ENCODE peak calls at places on chromosomes 5 and 9, in four cellular contexts. F is K562, H is HepG2, Y is GM12878. G is an unnamed sample.

GRCh38 chr9:127661342-127661741 is 45.4 kb upstream of the CFAP157 start:
- DNase-seq in F (no peak), H (no peak), Y (no peak), G (no peak)

GRCh38 chr5:130034872-130035271 is 130.6 kb downstream of the CHSY3 start:
- DNase-seq in F (no peak), H (no peak), Y (no peak), G (no peak)

GRCh38 chr5:115435065-115435775 is 109.4 kb downstream of the FEM1C start:
- DNase-seq in F (no peak), H (no peak), Y (no peak), G (no peak)

GRCh38 chr5:33470544-33470943 is 29.8 kb downstream of the TARS1 start:
- DNase-seq in F (no peak), H (peak), Y (no peak), G (no peak)

GRCh38 chr5:82165740-82166530 is 112.2 kb downstream of the RPS23 start:
- DNase-seq in F (peak), H (peak), Y (peak), G (peak)

GRCh38 chr9:121494192-121494591 is 5.5 kb downstream of the GGTA1 start:
- DNase-seq in F (no peak), H (no peak), Y (no peak), G (no peak)

GRCh38 chr5:138448070-138448469 is 9.2 kb downstream of the REEP2 start:
- DNase-seq in F (no peak), H (no peak), Y (no peak), G (no peak)

GRCh38 chr5:98569288-98569687 is 204.2 kb upstream of the RGMB start:
- DNase-seq in F (no peak), H (no peak), Y (no peak), G (no peak)

GRCh38 chr9:124880501-124880900 is 18.6 kb downstream of the ARPC5L start:
- DNase-seq in F (no peak), H (no peak), Y (no peak), G (no peak)

GRCh38 chr5:3307982-3308621 is 287.5 kb upstream of the IRX1 start:
- DNase-seq in F (no peak), H (no peak), Y (no peak), G (no peak)

GRCh38 chr9:94718936-94719335 is 7.6 kb upstream of the AOPEP start:
- DNase-seq in F (no peak), H (no peak), Y (no peak), G (no peak)

GRCh38 chr9:22238809-22239684 is 207.6 kb upstream of the DMRTA1 start:
- DNase-seq in F (no peak), H (peak), Y (no peak), G (peak)

GRCh38 chr9:17744786-17745185 is 165.9 kb downstream of the SH3GL2 start:
- DNase-seq in F (no peak), H (no peak), Y (no peak), G (peak)

GRCh38 chr9:105026451-105026850 is 98.5 kb upstream of the ABCA1 start:
- DNase-seq in F (no peak), H (no peak), Y (no peak), G (no peak)

GRCh38 chr5:57824047-57824446 is 341.4 kb upstream of the ACTBL2 start:
- DNase-seq in F (no peak), H (no peak), Y (no peak), G (no peak)

GRCh38 chr9:129803679-129804065 is 688 bp downstream of the TOR1B start:
- DNase-seq in F (peak), H (no peak), Y (no peak), G (peak)

GRCh38 chr5:179113945-179114641 is 53.9 kb downstream of the ZNF354C start:
- DNase-seq in F (no peak), H (no peak), Y (no peak), G (no peak)

GRCh38 chr9:88433583-88434240 is 45.5 kb downstream of the SPIN1 start:
- DNase-seq in F (no peak), H (no peak), Y (no peak), G (no peak)

DNA sequence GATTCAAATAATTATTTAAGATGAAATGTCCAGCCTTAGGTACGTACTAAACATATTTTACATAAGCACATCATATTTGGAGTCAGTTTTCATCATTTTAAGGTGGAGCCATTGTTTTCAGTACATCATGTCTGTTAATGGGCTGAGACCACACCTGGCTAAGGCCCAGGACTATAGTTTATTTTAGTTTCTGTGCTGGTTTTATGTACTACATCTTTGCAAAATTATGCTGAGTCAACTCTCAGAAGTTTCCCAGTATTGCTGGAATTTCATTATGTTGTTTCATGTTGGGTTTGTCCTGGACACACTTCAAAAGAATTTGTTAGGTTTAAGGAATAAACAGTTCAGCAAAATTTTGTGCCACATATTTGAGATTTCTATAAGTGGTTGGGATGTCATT is 171.2 kb downstream of the CCDC171 start:
- DNase-seq in F (no peak), H (no peak), Y (no peak), G (no peak)
- TF ChIP-seq BHLHE40 in F (no peak), H (no peak), Y (no peak), G (no peak)

GRCh38 chr5:109529520-109529919 is 119.7 kb upstream of the PJA2 start:
- DNase-seq in F (no peak), H (no peak), Y (no peak), G (no peak)

GRCh38 chr5:109529987-109530386 is 120.2 kb upstream of the PJA2 start:
- DNase-seq in F (no peak), H (no peak), Y (no peak), G (no peak)

GRCh38 chr5:109531262-109531661 is 121.5 kb upstream of the PJA2 start:
- DNase-seq in F (no peak), H (no peak), Y (no peak), G (no peak)

GRCh38 chr5:109532773-109533364 is 123.1 kb upstream of the PJA2 start:
- DNase-seq in F (no peak), H (no peak), Y (no peak), G (no peak)

GRCh38 chr5:109533847-109534272 is 124.1 kb upstream of the PJA2 start:
- DNase-seq in F (no peak), H (no peak), Y (no peak), G (no peak)
- TF ChIP-seq SP1 in F (no peak), H (no peak), Y (no peak), G (no peak)

DNA sequence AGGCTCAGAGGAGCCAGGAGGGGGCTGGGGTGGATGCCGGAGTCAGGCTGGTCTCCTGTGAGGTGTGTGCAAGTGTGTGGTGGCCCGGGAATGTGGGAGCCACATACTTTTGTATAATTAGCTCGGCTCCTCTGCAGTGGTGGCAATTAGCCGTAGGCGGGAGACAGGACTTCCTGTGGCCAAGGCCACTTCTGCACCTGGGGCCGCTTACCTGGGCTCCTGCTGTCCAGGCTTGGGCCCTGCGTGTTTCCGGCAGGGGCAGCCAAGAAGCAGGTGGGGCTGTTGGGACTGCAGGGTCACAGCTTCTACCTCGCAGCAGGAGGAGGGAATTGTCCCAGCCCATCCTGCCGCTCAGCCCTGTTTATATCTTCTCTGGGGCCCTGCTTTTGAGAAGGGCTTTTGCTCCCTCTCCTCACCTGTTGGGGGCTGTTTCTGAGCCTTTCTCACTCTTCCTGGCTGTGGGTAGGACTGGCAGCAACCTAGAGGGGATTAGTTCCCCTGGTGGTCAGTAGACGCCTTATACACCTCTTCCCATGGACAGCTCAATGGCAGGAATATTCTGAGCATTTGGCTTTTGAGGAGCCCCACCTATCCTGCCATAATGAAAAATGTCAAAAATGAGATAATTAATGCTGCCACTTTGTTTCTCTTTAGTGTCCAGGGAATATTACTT is 145.4 kb upstream of the PITX1 start:
- DNase-seq in F (no peak), H (peak), Y (no peak), G (no peak)
- TF ChIP-seq BHLHE40 in F (no peak), H (no peak), Y (no peak), G (no peak)

GRCh38 chr5:143652104-143652700 is 159.8 kb upstream of the HMHB1 start:
- DNase-seq in F (no peak), H (no peak), Y (no peak), G (no peak)
- TF ChIP-seq SP1 in F (no peak), H (no peak), Y (no peak), G (no peak)

GRCh38 chr5:94469889-94470288 is 148.5 kb downstream of the KIAA0825 start:
- DNase-seq in F (no peak), H (no peak), Y (no peak), G (peak)
- TF ChIP-seq BHLHE40 in F (no peak), H (no peak), Y (no peak), G (no peak)

GRCh38 chr5:102048940-102049339 is 247.1 kb downstream of the SLCO4C1 start:
- DNase-seq in F (no peak), H (no peak), Y (no peak), G (no peak)
- TF ChIP-seq SP1 in F (no peak), H (no peak), Y (no peak), G (no peak)

DNA sequence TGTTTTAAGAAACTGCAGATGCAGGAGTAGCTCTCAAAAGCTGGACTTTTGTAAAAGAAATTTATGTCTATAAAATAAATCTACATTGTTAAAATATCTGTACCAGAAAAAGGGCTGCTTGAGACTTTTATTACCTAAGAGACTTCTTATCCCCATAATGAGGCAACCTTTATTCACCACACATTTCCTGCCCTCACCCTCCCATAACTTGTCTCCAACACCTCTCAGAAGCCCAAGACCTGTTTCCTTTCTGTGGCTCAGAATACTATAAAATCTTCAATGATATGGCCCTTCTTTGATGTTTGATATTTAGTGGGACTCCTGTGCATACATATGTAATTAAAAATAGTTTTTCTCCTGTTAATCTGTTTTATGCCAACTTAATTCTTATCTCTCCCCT is 141.5 kb upstream of the FER start:
- DNase-seq in F (no peak), H (no peak), Y (no peak), G (no peak)
- TF ChIP-seq BHLHE40 in F (no peak), H (no peak), Y (no peak), G (no peak)

DNA sequence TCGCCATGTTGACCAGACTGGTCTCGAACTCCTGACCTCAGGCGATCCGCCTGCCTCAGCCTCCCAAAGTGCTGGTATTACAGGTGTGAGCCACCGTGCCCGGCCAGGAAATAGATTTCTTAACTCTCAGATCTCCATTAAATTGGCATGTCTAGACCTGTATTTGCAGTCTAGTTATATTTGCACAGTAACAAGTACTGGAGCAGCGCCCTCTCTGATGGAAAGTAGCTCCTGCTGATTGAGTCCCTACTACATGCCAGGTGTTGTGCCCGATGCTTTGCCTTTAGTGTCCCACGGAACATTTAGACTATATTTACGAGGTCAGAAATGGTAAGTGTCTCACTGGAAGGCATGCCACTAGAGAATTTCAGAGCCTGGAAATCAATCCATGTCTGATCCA is 15.8 kb upstream of the TMED9 start:
- DNase-seq in F (no peak), H (peak), Y (no peak), G (no peak)
- TF ChIP-seq SP1 in F (no peak), H (no peak), Y (no peak), G (no peak)